ENCODE peak calls at places on chromosomes 4 and X, in seven cellular contexts. L is amygdala; P is stimulated activated CD4-positive, alpha-beta T cell treated with anti-CD3 and anti-CD28 coated beads, Interleukin-1b, Interleukin-23, amount 100 ng/mL, for 1 hour; S is GF-D8; J is NCI-H2107; B is RKO; H is T-helper 17 cell. A is an unnamed sample.

GRCh38 chrX:78322863-78323262 is 4.5 kb downstream of the CYSLTR1 start:
- DNase-seq in L (no peak), P (no peak), S (no peak), J (no peak), B (no peak), H (no peak), A (no peak)

GRCh38 chr4:80361329-80361900 is 25.9 kb downstream of the CFAP299 start:
- DNase-seq in L (no peak), P (no peak), S (no peak), J (peak), B (peak), H (no peak), A (peak)

GRCh38 chr4:1078490-1078889 is 34.9 kb downstream of the RNF212 start:
- DNase-seq in L (no peak), P (no peak), S (no peak), J (no peak), B (no peak), H (no peak), A (no peak)

GRCh38 chrX:101736651-101737050 is 77.0 kb upstream of the ARMCX2 start:
- DNase-seq in L (no peak), P (no peak), S (no peak), J (no peak), B (no peak), H (no peak), A (no peak)

GRCh38 chr4:159946983-159947645 is 844.2 kb downstream of the RAPGEF2 start:
- DNase-seq in L (no peak), P (no peak), S (no peak), J (no peak), B (peak), H (no peak), A (peak)

GRCh38 chrX:128699716-128700285 is 647.6 kb upstream of the ACTRT1 start:
- DNase-seq in L (no peak), P (no peak), S (no peak), J (no peak), B (no peak), H (no peak), A (no peak)

GRCh38 chr4:176436500-176436973 is 116.8 kb downstream of the SPCS3 start:
- DNase-seq in L (no peak), P (no peak), S (no peak), J (no peak), B (peak), H (no peak), A (no peak)

GRCh38 chr4:175127314-175127713 is 209.2 kb downstream of the ADAM29 start:
- DNase-seq in L (no peak), P (no peak), S (no peak), J (no peak), B (no peak), H (no peak), A (peak)

GRCh38 chr4:105061136-105061696 is 85.5 kb upstream of the TET2 start:
- DNase-seq in L (no peak), P (no peak), S (peak), J (no peak), B (no peak), H (no peak), A (no peak)

GRCh38 chrX:8075606-8076005 is 95.5 kb downstream of the VCX2 start:
- DNase-seq in L (no peak), P (no peak), S (no peak), J (no peak), B (no peak), H (no peak), A (no peak)

GRCh38 chr4:6195602-6196319 is 4.6 kb downstream of the JAKMIP1 start:
- DNase-seq in L (no peak), P (no peak), S (no peak), J (no peak), B (no peak), H (no peak), A (no peak)

GRCh38 chr4:31045151-31045550 is 325.0 kb downstream of the PCDH7 start:
- DNase-seq in L (no peak), P (no peak), S (no peak), J (no peak), B (no peak), H (no peak), A (peak)

GRCh38 chr4:40976343-40976742 is 226.6 kb downstream of the NSUN7 start:
- DNase-seq in L (no peak), P (no peak), S (no peak), J (peak), B (peak), H (no peak), A (peak)

GRCh38 chr4:104064650-104065577 is 345.1 kb upstream of the TACR3 start:
- DNase-seq in L (peak), P (no peak), S (no peak), J (peak), B (peak), H (no peak), A (peak)

GRCh38 chrX:48751343-48751742 is 10.2 kb upstream of the GLOD5 start:
- DNase-seq in L (no peak), P (no peak), S (no peak), J (no peak), B (no peak), H (no peak), A (no peak)

GRCh38 chrX:34875204-34875603 is 67.4 kb upstream of the FAM47B start:
- DNase-seq in L (no peak), P (no peak), S (no peak), J (no peak), B (no peak), H (no peak), A (no peak)

GRCh38 chrX:147916375-147916968 is 4.8 kb downstream of the FMR1 start:
- DNase-seq in L (no peak), P (no peak), S (no peak), J (no peak), B (no peak), H (no peak), A (no peak)

GRCh38 chrX:413322-414201 is 26.9 kb upstream of the PPP2R3B start:
- DNase-seq in L (no peak), P (no peak), S (no peak), J (no peak), B (no peak), H (no peak), A (no peak)

GRCh38 chrX:18927558-18927957 is 56.4 kb downstream of the PHKA2 start:
- DNase-seq in L (no peak), P (no peak), S (no peak), J (no peak), B (no peak), H (no peak), A (no peak)

GRCh38 chr4:129515356-129515755 is 419.4 kb downstream of the C4orf33 start:
- DNase-seq in L (no peak), P (no peak), S (no peak), J (no peak), B (no peak), H (no peak), A (no peak)

GRCh38 chrX:14581081-14581480 is 51.7 kb downstream of the GLRA2 start:
- DNase-seq in L (no peak), P (no peak), S (no peak), J (no peak), B (no peak), H (no peak), A (no peak)

GRCh38 chr4:1215347-1216075 is 33.4 kb downstream of the CTBP1 start:
- DNase-seq in L (no peak), P (no peak), S (no peak), J (no peak), B (no peak), H (no peak), A (no peak)

GRCh38 chr4:168765726-168766125 is 244.3 kb downstream of the CBR4 start:
- DNase-seq in L (no peak), P (no peak), S (no peak), J (no peak), B (no peak), H (no peak), A (peak)

GRCh38 chr4:124904723-124905390 is 192.3 kb upstream of the ANKRD50 start:
- DNase-seq in L (no peak), P (no peak), S (no peak), J (no peak), B (no peak), H (no peak), A (no peak)

GRCh38 chr4:55426518-55426917 is 30.8 kb downstream of the TMEM165 start:
- DNase-seq in L (no peak), P (no peak), S (no peak), J (no peak), B (no peak), H (no peak), A (no peak)

GRCh38 chrX:123570011-123570590 is 162.8 kb downstream of the THOC2 start:
- DNase-seq in L (no peak), P (no peak), S (no peak), J (no peak), B (no peak), H (no peak), A (peak)

GRCh38 chrX:14504960-14505538 is 24.3 kb upstream of the GLRA2 start:
- DNase-seq in L (no peak), P (no peak), S (no peak), J (no peak), B (no peak), H (no peak), A (no peak)

GRCh38 chrX:136212557-136213111 is 38.6 kb downstream of the MAP7D3 start:
- DNase-seq in L (no peak), P (no peak), S (no peak), J (no peak), B (no peak), H (no peak), A (no peak)

GRCh38 chrX:132576945-132577344 is 88.1 kb upstream of the MBNL3 start:
- DNase-seq in L (no peak), P (no peak), S (no peak), J (no peak), B (no peak), H (no peak), A (no peak)

GRCh38 chr4:26809811-26810210 is 50.8 kb upstream of the STIM2 start:
- DNase-seq in L (no peak), P (no peak), S (no peak), J (no peak), B (no peak), H (no peak), A (no peak)

GRCh38 chr4:581753-582361 is 5.8 kb upstream of the TMEM271 start:
- DNase-seq in L (no peak), P (no peak), S (no peak), J (no peak), B (no peak), H (no peak), A (no peak)

GRCh38 chrX:1534321-1535168 is 2.4 kb downstream of the P2RY8 start:
- DNase-seq in L (no peak), P (no peak), S (peak), J (no peak), B (no peak), H (no peak), A (no peak)